ENCODE peak calls at places on chromosomes 2 and 18, in seven cellular contexts. P is H9, M is trophoblast cell, F is IMR-90, I is neuronal stem cell, N is mesenchymal stem cell, O is H1. Q is an unnamed sample.

GRCh38 chr2:23767871-23768611 is 158.9 kb downstream of the ATAD2B start:
- DNase-seq in F (no peak), N (no peak), P (no peak), I (no peak), O (no peak), M (peak), Q (no peak)

GRCh38 chr2:62456721-62457539 is 49.1 kb downstream of the TMEM17 start:
- DNase-seq in M (peak), F (peak), O (peak), P (peak), I (peak), N (peak), Q (peak)

GRCh38 chr2:33001823-33002222 is 55.1 kb downstream of the LTBP1 start:
- DNase-seq in P (no peak), I (no peak), O (no peak), F (no peak), N (no peak), M (no peak), Q (no peak)

GRCh38 chr2:238567067-238567855 is 140.5 kb downstream of the ASB1 start:
- DNase-seq in I (no peak), P (no peak), F (no peak), M (no peak), O (no peak), N (no peak), Q (no peak)

GRCh38 chr2:15449542-15450236 is 111.4 kb downstream of the NBAS start:
- DNase-seq in O (no peak), I (no peak), N (peak), M (no peak), P (no peak), F (no peak), Q (no peak)

GRCh38 chr18:56563568-56563967 is 74.8 kb downstream of the TXNL1 start:
- DNase-seq in O (peak), N (peak), M (no peak), I (peak), P (peak), F (no peak), Q (peak)

GRCh38 chr2:190838492-190838910 is 42.1 kb upstream of the GLS start:
- DNase-seq in M (no peak), F (peak), N (peak), I (no peak), P (no peak), O (no peak), Q (no peak)

GRCh38 chr2:186889291-186889886 is 40.4 kb upstream of the ZSWIM2 start:
- DNase-seq in M (peak), P (no peak), O (no peak), F (no peak), N (no peak), I (no peak), Q (no peak)

GRCh38 chr2:72271276-72271614 is 123.6 kb upstream of the CYP26B1 start:
- DNase-seq in I (no peak), O (no peak), P (no peak), M (no peak), N (no peak), F (no peak), Q (no peak)

GRCh38 chr2:38465789-38466127 is 88.7 kb upstream of the ATL2 start:
- DNase-seq in F (peak), O (peak), I (no peak), N (peak), P (peak), M (peak), Q (peak)

GRCh38 chr18:79547413-79548076 is 132.1 kb upstream of the CTDP1 start:
- DNase-seq in O (no peak), P (peak), I (no peak), M (no peak), N (no peak), F (no peak), Q (no peak)

GRCh38 chr2:104868081-104868806 is 14.3 kb downstream of the POU3F3 start:
- DNase-seq in O (no peak), P (peak), F (no peak), M (no peak), I (no peak), N (no peak), Q (no peak)

GRCh38 chr2:96876036-96876810 is 6.3 kb upstream of the SEMA4C start:
- DNase-seq in O (no peak), F (peak), N (peak), M (peak), P (peak), I (no peak), Q (peak)

GRCh38 chr18:79859314-79859713 is 61.6 kb downstream of the KCNG2 start:
- DNase-seq in M (no peak), O (no peak), N (no peak), P (no peak), F (no peak), I (no peak), Q (no peak)

GRCh38 chr2:107591541-107591940 is 235.2 kb upstream of the RGPD4 start:
- DNase-seq in N (peak), P (no peak), M (peak), F (peak), O (no peak), I (no peak), Q (no peak)

GRCh38 chr2:112811841-112812306 is 24.7 kb downstream of the IL1B start:
- DNase-seq in O (no peak), F (peak), I (no peak), P (no peak), N (peak), M (peak), Q (peak)

GRCh38 chr2:28754321-28754720 is 2.7 kb downstream of the PPP1CB start:
- DNase-seq in P (no peak), O (no peak), N (peak), I (no peak), M (peak), F (peak), Q (no peak)

GRCh38 chr18:48612917-48613316 is 74.1 kb downstream of the CTIF start:
- DNase-seq in F (no peak), I (no peak), M (no peak), N (no peak), P (no peak), O (no peak), Q (no peak)

GRCh38 chr2:236289766-236290462 is 25.7 kb upstream of the ASB18 start:
- DNase-seq in F (no peak), I (no peak), O (peak), P (no peak), N (no peak), M (no peak), Q (no peak)

GRCh38 chr2:85250045-85250444 is 77.7 kb downstream of the TGOLN2 start:
- DNase-seq in P (no peak), F (peak), M (no peak), I (no peak), O (no peak), N (peak), Q (no peak)

GRCh38 chr2:85797263-85797660 is 43.5 kb downstream of the ATOH8 start:
- DNase-seq in P (no peak), I (no peak), O (no peak), M (no peak), N (no peak), F (no peak), Q (no peak)

GRCh38 chr2:196249860-196250259 is 78.5 kb upstream of the STK17B start:
- DNase-seq in M (peak), N (peak), F (peak), O (no peak), I (no peak), P (no peak), Q (no peak)

GRCh38 chr2:53913721-53914120 is 54.0 kb upstream of the GPR75 start:
- DNase-seq in P (no peak), N (peak), F (peak), O (no peak), I (no peak), M (no peak), Q (no peak)

GRCh38 chr18:23650963-23651927 is 11.5 kb downstream of the ANKRD29 start:
- DNase-seq in M (peak), O (no peak), F (peak), I (no peak), N (peak), P (no peak), Q (no peak)

GRCh38 chr2:147649963-147650362 is 194.9 kb upstream of the ACVR2A start:
- DNase-seq in P (no peak), F (no peak), M (no peak), O (no peak), I (no peak), N (peak), Q (no peak)

GRCh38 chr2:187976667-187977333 is 314.9 kb upstream of the GULP1 start:
- DNase-seq in O (no peak), P (no peak), I (no peak), N (no peak), M (peak), F (no peak), Q (peak)

GRCh38 chr2:214713080-214713830 is 96.2 kb downstream of the BARD1 start:
- DNase-seq in P (no peak), M (no peak), O (no peak), I (no peak), F (no peak), N (no peak), Q (no peak)

GRCh38 chr2:227862227-227862740 is 9.1 kb upstream of the DAW1 start:
- DNase-seq in P (no peak), N (peak), M (peak), F (peak), I (no peak), O (no peak), Q (peak)

GRCh38 chr2:99337931-99338580 is 867 bp downstream of the EIF5B start:
- DNase-seq in F (peak), P (no peak), I (peak), N (peak), O (no peak), M (peak), Q (peak)

GRCh38 chr2:21155365-21156136 is 31.8 kb downstream of the TDRD15 start:
- DNase-seq in N (no peak), M (no peak), P (no peak), O (no peak), F (no peak), I (no peak), Q (peak)

GRCh38 chr2:24513266-24513665 is 22.2 kb downstream of the NCOA1 start:
- DNase-seq in I (no peak), M (peak), P (no peak), F (no peak), N (no peak), O (no peak), Q (no peak)

GRCh38 chr2:43152711-43153627 is 73.4 kb downstream of the ZFP36L2 start:
- DNase-seq in O (no peak), P (peak), F (no peak), I (no peak), N (no peak), M (no peak), Q (no peak)

GRCh38 chr2:46286715-46287114 is 10.5 kb upstream of the EPAS1 start:
- DNase-seq in N (no peak), O (no peak), M (peak), I (no peak), P (no peak), F (no peak), Q (no peak)

GRCh38 chr2:99635710-99636431 is 146.1 kb upstream of the REV1 start:
- DNase-seq in I (no peak), O (no peak), M (no peak), N (no peak), F (no peak), P (no peak), Q (no peak)

GRCh38 chr2:16774980-16775963 is 109.6 kb upstream of the CYRIA start:
- DNase-seq in I (peak), F (no peak), N (peak), M (peak), O (peak), P (peak), Q (peak)

GRCh38 chr2:68726608-68727367 is 7.8 kb upstream of the ARHGAP25 start:
- DNase-seq in O (no peak), N (peak), P (no peak), M (no peak), I (no peak), F (no peak), Q (no peak)

GRCh38 chr2:6909431-6910385 is 7.5 kb upstream of the RNF144A start:
- DNase-seq in P (no peak), I (no peak), N (peak), M (no peak), O (no peak), F (no peak), Q (no peak)

GRCh38 chr18:6763524-6763923 is 34.0 kb downstream of the ARHGAP28 start:
- DNase-seq in F (no peak), I (no peak), N (no peak), M (no peak), P (no peak), O (no peak), Q (no peak)
- H2AK5ac ChIP-seq in F (no peak), I (no peak), N (no peak), M (peak), P (no peak), O (no peak), Q (no peak)

DNA sequence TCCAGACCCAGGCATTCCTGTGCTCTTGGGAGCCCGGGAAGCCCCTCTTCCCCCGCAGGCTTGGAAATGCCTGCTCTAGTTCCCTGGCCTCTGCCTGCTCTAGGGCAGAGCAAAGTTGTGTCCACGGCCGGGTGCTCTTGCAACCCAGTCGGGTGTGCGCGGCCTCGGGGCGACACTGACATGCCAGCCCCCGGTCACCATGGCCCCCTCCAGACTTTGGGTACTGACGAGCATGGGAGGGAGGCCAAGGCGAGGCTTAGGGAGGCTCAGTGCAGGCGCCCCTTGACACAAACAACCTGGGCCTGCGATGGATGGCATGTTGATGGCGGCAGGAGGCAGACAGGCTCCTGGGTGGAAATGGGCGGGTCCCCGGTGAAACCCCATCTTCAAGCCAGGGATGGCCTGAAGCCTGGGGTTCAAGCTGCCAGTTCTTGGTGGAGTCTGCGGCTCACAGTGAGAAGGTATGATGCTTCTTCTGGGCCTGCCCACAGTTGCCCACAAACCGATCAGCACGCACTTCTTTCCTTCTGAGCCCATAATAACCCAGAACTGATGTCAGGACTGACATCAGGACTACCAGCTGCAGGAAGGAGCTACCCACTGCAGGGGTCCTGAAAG is 689.9 kb downstream of the DSC3 start:
- DNase-seq in I (no peak), M (no peak), N (no peak), P (no peak), O (no peak), F (no peak), Q (no peak)
- H2AK5ac ChIP-seq in I (no peak), M (no peak), N (no peak), P (no peak), O (no peak), F (no peak), Q (no peak)

DNA sequence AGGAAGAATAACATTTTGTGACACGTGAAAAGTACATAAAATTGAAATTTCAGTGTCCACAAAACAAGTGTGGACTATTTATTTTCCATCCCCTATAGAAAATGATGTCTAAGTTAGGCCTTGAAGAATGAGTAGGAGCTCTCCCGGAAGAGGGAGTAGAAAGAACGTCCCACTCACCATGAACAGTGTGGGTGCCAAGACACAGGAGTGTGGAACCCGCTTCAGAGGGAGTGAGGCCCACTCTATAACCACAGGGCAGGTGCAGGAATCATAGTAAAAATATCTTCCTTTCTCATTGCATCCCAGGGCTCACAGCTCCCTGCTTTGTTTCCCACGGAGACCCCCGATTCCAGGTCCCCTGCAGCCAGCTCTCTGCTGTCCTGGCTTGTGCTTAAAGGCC is 5.2 kb downstream of the KCNF1 start:
- DNase-seq in O (no peak), N (no peak), I (no peak), M (no peak), P (peak), F (no peak), Q (no peak)
- H2AK5ac ChIP-seq in O (no peak), N (no peak), I (no peak), M (no peak), P (no peak), F (no peak), Q (no peak)

GRCh38 chr2:215835641-215836040 is 177.7 kb downstream of the MREG start:
- DNase-seq in N (no peak), I (no peak), M (no peak), F (no peak), P (no peak), O (no peak), Q (no peak)
- H2AK5ac ChIP-seq in N (no peak), I (no peak), M (no peak), F (no peak), P (no peak), O (no peak), Q (no peak)

DNA sequence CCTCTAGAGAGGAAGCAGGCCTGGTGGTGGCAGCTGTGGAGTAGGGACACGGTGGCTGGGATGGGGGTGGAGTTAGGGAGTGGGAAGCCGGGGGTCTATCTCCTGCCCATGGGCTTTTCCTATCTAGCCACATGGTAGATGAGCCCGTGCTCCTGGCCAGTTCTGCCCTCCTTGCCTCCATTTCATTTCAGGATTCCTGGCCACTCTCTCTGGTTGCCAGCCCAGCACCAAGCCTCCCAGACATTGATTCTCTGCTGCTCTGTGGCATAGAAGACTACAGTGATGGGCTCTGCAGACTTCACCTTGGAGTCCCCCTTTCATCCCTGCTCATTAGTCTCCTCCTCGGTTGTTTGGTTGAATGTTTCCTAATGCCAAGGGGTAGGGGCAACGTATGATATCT is 19.4 kb downstream of the SIX3 start:
- DNase-seq in F (no peak), I (no peak), M (no peak), N (no peak), P (no peak), O (no peak), Q (no peak)
- H2AK5ac ChIP-seq in F (no peak), I (no peak), M (no peak), N (no peak), P (no peak), O (no peak), Q (no peak)

DNA sequence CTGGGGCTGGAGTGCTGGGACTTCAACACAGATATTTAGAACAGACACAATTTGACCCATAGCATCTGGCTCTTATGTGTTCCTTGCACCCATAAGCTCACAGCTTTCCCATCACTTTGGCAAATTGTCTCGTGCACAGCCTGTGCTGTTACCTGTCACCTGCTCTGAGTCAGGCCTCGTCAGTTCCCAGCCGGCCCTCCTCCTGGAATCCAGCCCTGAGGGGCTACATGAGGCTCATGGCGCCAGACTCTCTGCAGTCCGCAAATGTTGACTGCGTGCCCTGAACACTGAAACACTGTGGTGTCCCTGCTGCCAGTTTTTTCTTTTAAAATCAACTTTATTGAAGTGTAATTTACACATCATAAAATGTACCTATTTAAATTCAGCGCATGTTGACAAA is 65.4 kb upstream of the BZW1 start:
- DNase-seq in I (no peak), O (no peak), M (peak), F (no peak), N (no peak), P (no peak), Q (peak)
- H2AK5ac ChIP-seq in I (no peak), O (no peak), M (no peak), F (peak), N (peak), P (no peak), Q (no peak)

GRCh38 chr2:27149575-27150405 is 986 bp downstream of the TCF23 start:
- DNase-seq in I (no peak), O (no peak), N (no peak), M (no peak), P (no peak), F (no peak), Q (no peak)
- H2AK5ac ChIP-seq in I (no peak), O (no peak), N (no peak), M (no peak), P (no peak), F (no peak), Q (no peak)